ENCODE peak calls at places on chromosomes 12 and 14, in eight cellular contexts. R is K562, T is HepG2, F is A549, A is H1, U is SK-N-SH, V is WTC11, N is GM12878. Z is an unnamed sample.

GRCh38 chr12:103178681-103179080 is 221.2 kb downstream of the ASCL1 start:
- DNase-seq in R (no peak), T (no peak), F (no peak), A (no peak), U (no peak), V (no peak), N (no peak), Z (no peak)

GRCh38 chr14:54783660-54784015 is 119.0 kb downstream of the GCH1 start:
- DNase-seq in R (no peak), T (no peak), F (no peak), A (no peak), U (no peak), V (no peak), N (no peak), Z (no peak)

GRCh38 chr14:85336257-85336656 is 193.7 kb upstream of the FLRT2 start:
- DNase-seq in R (no peak), T (no peak), F (no peak), A (no peak), U (no peak), V (no peak), N (no peak), Z (no peak)

GRCh38 chr12:45216297-45216982 is 545 bp downstream of the ANO6 start:
- DNase-seq in R (peak; percentile 62), T (peak; percentile 30), F (peak; percentile 54), A (no peak), U (peak; percentile 75), V (peak; percentile 62), N (no peak), Z (peak; percentile 67)

GRCh38 chr12:116861331-116861730 is 19.9 kb downstream of the HRK start:
- DNase-seq in R (peak; percentile 22), T (no peak), F (no peak), A (no peak), U (peak; percentile 84), V (no peak), N (peak; percentile 43), Z (no peak)

GRCh38 chr14:65359503-65359902 is 53.0 kb upstream of the FUT8 start:
- DNase-seq in R (no peak), T (peak; percentile 14), F (no peak), A (no peak), U (no peak), V (no peak), N (no peak), Z (peak; percentile 62)

GRCh38 chr14:89736866-89737265 is 217.7 kb downstream of the EFCAB11 start:
- DNase-seq in R (no peak), T (no peak), F (no peak), A (no peak), U (no peak), V (no peak), N (no peak), Z (no peak)

GRCh38 chr12:124730455-124730932 is 133.2 kb downstream of the SCARB1 start:
- DNase-seq in R (no peak), T (peak; percentile 91), F (no peak), A (no peak), U (no peak), V (no peak), N (no peak), Z (peak; percentile 37)

GRCh38 chr14:92475451-92476187 is 38.0 kb upstream of the RIN3 start:
- DNase-seq in R (no peak), T (peak; percentile 41), F (no peak), A (no peak), U (no peak), V (no peak), N (no peak), Z (peak; percentile 52)

GRCh38 chr12:104402630-104403029 is 54.1 kb upstream of the CHST11 start:
- DNase-seq in R (no peak), T (no peak), F (no peak), A (no peak), U (no peak), V (no peak), N (no peak), Z (no peak)

GRCh38 chr12:62898568-62898967 is 36.4 kb downstream of the PPM1H start:
- DNase-seq in R (no peak), T (no peak), F (no peak), A (no peak), U (no peak), V (no peak), N (no peak), Z (no peak)

GRCh38 chr12:111842556-111843396 is 748 bp downstream of the MAPKAPK5 start:
- DNase-seq in R (no peak), T (peak; percentile 18), F (peak; percentile 25), A (no peak), U (no peak), V (peak; percentile 18), N (no peak), Z (peak; percentile 37)

GRCh38 chr12:77053259-77053658 is 12.1 kb downstream of the E2F7 start:
- DNase-seq in R (no peak), T (peak; percentile 2), F (no peak), A (no peak), U (no peak), V (no peak), N (no peak), Z (no peak)

GRCh38 chr12:30975581-30975980 is 49.0 kb downstream of the TSPAN11 start:
- DNase-seq in R (no peak), T (no peak), F (no peak), A (no peak), U (no peak), V (no peak), N (no peak), Z (no peak)

GRCh38 chr14:68568907-68569545 is 223.8 kb downstream of the ZFP36L1 start:
- DNase-seq in R (no peak), T (no peak), F (no peak), A (no peak), U (no peak), V (no peak), N (no peak), Z (peak; percentile 58)

GRCh38 chr14:74412753-74413152 is 13.3 kb downstream of the SYNDIG1L start:
- DNase-seq in R (no peak), T (no peak), F (no peak), A (no peak), U (no peak), V (no peak), N (no peak), Z (no peak)

GRCh38 chr12:23760495-23760894 is 189.0 kb downstream of the SOX5 start:
- DNase-seq in R (no peak), T (no peak), F (no peak), A (no peak), U (no peak), V (peak; percentile 37), N (no peak), Z (no peak)

GRCh38 chr14:69137456-69138188 is 15.3 kb downstream of the DCAF5 start:
- DNase-seq in R (no peak), T (no peak), F (no peak), A (no peak), U (no peak), V (no peak), N (no peak), Z (no peak)

GRCh38 chr14:57029620-57030253 is 219.5 kb upstream of the OTX2 start:
- DNase-seq in R (no peak), T (no peak), F (no peak), A (no peak), U (no peak), V (no peak), N (no peak), Z (no peak)

GRCh38 chr14:105486333-105486973 is at the start of gene CRIP1:
- DNase-seq in R (no peak), T (no peak), F (no peak), A (no peak), U (no peak), V (no peak), N (no peak), Z (no peak)

GRCh38 chr12:12441051-12441807 is 84.4 kb downstream of the BORCS5 start:
- DNase-seq in R (no peak), T (no peak), F (no peak), A (no peak), U (no peak), V (no peak), N (no peak), Z (no peak)

GRCh38 chr14:78029471-78030372 is 140.5 kb upstream of the NRXN3 start:
- DNase-seq in R (peak; percentile 16), T (no peak), F (no peak), A (peak; percentile 31), U (no peak), V (peak; percentile 34), N (no peak), Z (no peak)

GRCh38 chr12:51339750-51340149 is 6.7 kb downstream of the CELA1 start:
- DNase-seq in R (no peak), T (no peak), F (no peak), A (no peak), U (no peak), V (no peak), N (no peak), Z (no peak)

GRCh38 chr12:6471992-6472366 is 1.5 kb upstream of the VAMP1 start:
- DNase-seq in R (no peak), T (no peak), F (peak; percentile 17), A (no peak), U (no peak), V (no peak), N (no peak), Z (no peak)

GRCh38 chr12:83123039-83123438 is 436.3 kb downstream of the TMTC2 start:
- DNase-seq in R (no peak), T (no peak), F (no peak), A (no peak), U (no peak), V (no peak), N (no peak), Z (no peak)

GRCh38 chr12:83130178-83130577 is 443.5 kb downstream of the TMTC2 start:
- DNase-seq in R (no peak), T (no peak), F (no peak), A (no peak), U (no peak), V (no peak), N (no peak), Z (no peak)

GRCh38 chr12:83122623-83122934 is 435.9 kb downstream of the TMTC2 start:
- DNase-seq in R (no peak), T (no peak), F (no peak), A (no peak), U (no peak), V (no peak), N (no peak), Z (no peak)

GRCh38 chr12:83128529-83128928 is 441.8 kb downstream of the TMTC2 start:
- DNase-seq in R (no peak), T (no peak), F (no peak), A (no peak), U (no peak), V (no peak), N (no peak), Z (no peak)
- TF ChIP-seq MAX in R (no peak), T (no peak), F (no peak), A (no peak), U (no peak), V (no peak), N (no peak), Z (no peak)

GRCh38 chr14:96626121-96626768 is 124.1 kb downstream of the PAPOLA start:
- DNase-seq in R (no peak), T (no peak), F (no peak), A (no peak), U (no peak), V (no peak), N (no peak), Z (no peak)
- TF ChIP-seq MAX in R (no peak), T (no peak), F (no peak), A (no peak), U (no peak), V (no peak), N (no peak), Z (no peak)

GRCh38 chr12:78795934-78796445 is 68.6 kb upstream of the SYT1 start:
- DNase-seq in R (no peak), T (no peak), F (no peak), A (no peak), U (no peak), V (no peak), N (no peak), Z (no peak)
- TF ChIP-seq MAX in R (no peak), T (no peak), F (no peak), A (no peak), U (no peak), V (no peak), N (no peak), Z (no peak)

GRCh38 chr14:100529561-100530031 is 57.6 kb downstream of the BEGAIN start:
- DNase-seq in R (no peak), T (no peak), F (no peak), A (no peak), U (no peak), V (peak; percentile 11), N (no peak), Z (no peak)
- TF ChIP-seq MAX in R (no peak), T (no peak), F (no peak), A (no peak), U (no peak), V (no peak), N (no peak), Z (no peak)

Z was measured in endothelial cell of umbilical vein.